ENCODE peak calls at places on chromosomes 2 and 18, in ten cellular contexts. N is transverse colon; K is AG08396; W is GDM1; Y is astrocyte of the spinal cord; M is neural progenitor cell; G is stimulated activated CD4-positive, alpha-beta T cell treated with anti-CD3 and anti-CD28 coated beads, TNF-alpha, amount 100 ng/mL, for 48 hours; P is CD8-positive, alpha-beta memory T cell; X is ureter; C is type B pancreatic cell. Q is an unnamed sample.

GRCh38 chr2:170711774-170712652 is 3.1 kb upstream of the SP5 start:
- DNase-seq in N (no peak), K (no peak), W (no peak), Y (no peak), M (peak), G (no peak), P (no peak), X (no peak), C (no peak), Q (no peak)

GRCh38 chr2:143193121-143193520 is 63.9 kb downstream of the ARHGAP15 start:
- DNase-seq in N (no peak), K (no peak), W (no peak), Y (no peak), M (no peak), G (no peak), P (no peak), X (no peak), C (no peak), Q (no peak)

GRCh38 chr2:80238692-80239469 is 65.7 kb downstream of the LRRTM1 start:
- DNase-seq in N (peak), K (peak), W (peak), Y (no peak), M (peak), G (no peak), P (no peak), X (no peak), C (no peak), Q (no peak)

GRCh38 chr18:8681196-8681595 is 24.2 kb upstream of the MTCL1 start:
- DNase-seq in N (no peak), K (no peak), W (no peak), Y (no peak), M (no peak), G (no peak), P (no peak), X (peak), C (no peak), Q (peak)

GRCh38 chr2:27152102-27152795 is 3.4 kb downstream of the TCF23 start:
- DNase-seq in N (no peak), K (no peak), W (no peak), Y (no peak), M (no peak), G (no peak), P (no peak), X (no peak), C (no peak), Q (no peak)

GRCh38 chr2:497770-498492 is 179.3 kb downstream of the TMEM18 start:
- DNase-seq in N (no peak), K (no peak), W (no peak), Y (no peak), M (no peak), G (no peak), P (no peak), X (no peak), C (no peak), Q (no peak)

GRCh38 chr18:59715966-59716369 is 18.7 kb upstream of the CCBE1 start:
- DNase-seq in N (no peak), K (peak), W (no peak), Y (peak), M (no peak), G (no peak), P (no peak), X (no peak), C (no peak), Q (no peak)

GRCh38 chr2:112004246-112004645 is 50.8 kb upstream of the TMEM87B start:
- DNase-seq in N (peak), K (no peak), W (peak), Y (no peak), M (no peak), G (no peak), P (no peak), X (no peak), C (no peak), Q (no peak)

Q was measured in osteocyte.